ENCODE peak calls at places on chromosomes 6 and 20, in nine cellular contexts. X, U, L, O, B, N, I, Y and M are unnamed samples.

GRCh38 chr20:31869942-31870702 is at the start of the genes DUSP15 and TTLL9:
- DNase-seq in X (peak; percentile 75), U (peak; percentile 89), L (no peak), O (no peak), B (peak; percentile 40), N (peak; percentile 3), I (no peak), Y (no peak), M (no peak)

GRCh38 chr6:107666084-107666981 is 157.8 kb downstream of the SCML4 start:
- DNase-seq in X (no peak), U (peak; percentile 53), L (no peak), O (no peak), B (peak; percentile 50), N (no peak), I (no peak), Y (no peak), M (no peak)

GRCh38 chr20:51910202-51911050 is 108.1 kb upstream of the SALL4 start:
- DNase-seq in X (no peak), U (peak; percentile 16), L (no peak), O (no peak), B (no peak), N (no peak), I (no peak), Y (peak; percentile 71), M (no peak)

GRCh38 chr6:89454300-89454699 is 21.3 kb downstream of the ANKRD6 start:
- DNase-seq in X (no peak), U (no peak), L (no peak), O (no peak), B (no peak), N (no peak), I (no peak), Y (no peak), M (no peak)

GRCh38 chr6:11427091-11427739 is 110.3 kb upstream of the TMEM170B start:
- DNase-seq in X (no peak), U (no peak), L (no peak), O (no peak), B (no peak), N (no peak), I (no peak), Y (no peak), M (no peak)

GRCh38 chr6:89689732-89690131 is 51.2 kb upstream of the LYRM2 start:
- DNase-seq in X (peak; percentile 23), U (no peak), L (no peak), O (no peak), B (no peak), N (no peak), I (no peak), Y (no peak), M (no peak)

GRCh38 chr6:42764883-42765653 is 16.8 kb upstream of the BICRAL start:
- DNase-seq in X (no peak), U (no peak), L (no peak), O (no peak), B (no peak), N (no peak), I (no peak), Y (no peak), M (no peak)

GRCh38 chr20:34058831-34059230 is 53.2 kb downstream of the EIF2S2 start:
- DNase-seq in X (no peak), U (no peak), L (no peak), O (no peak), B (no peak), N (no peak), I (no peak), Y (no peak), M (no peak)

GRCh38 chr6:31558631-31559500 is 11.5 kb downstream of the NFKBIL1 start:
- DNase-seq in X (peak; percentile 10), U (no peak), L (peak; percentile 86), O (peak; percentile 25), B (no peak), N (no peak), I (no peak), Y (no peak), M (no peak)

GRCh38 chr6:118697554-118697953 is 46.2 kb upstream of the CEP85L start:
- DNase-seq in X (no peak), U (no peak), L (no peak), O (no peak), B (peak; percentile 87), N (no peak), I (no peak), Y (no peak), M (no peak)

GRCh38 chr20:20366896-20367680 is 816 bp upstream of the INSM1 start:
- DNase-seq in X (no peak), U (no peak), L (no peak), O (no peak), B (no peak), N (peak; percentile 86), I (no peak), Y (no peak), M (peak; percentile 84)

GRCh38 chr20:1465470-1466210 is 1.0 kb downstream of the NSFL1C start:
- DNase-seq in X (no peak), U (no peak), L (no peak), O (no peak), B (no peak), N (no peak), I (no peak), Y (no peak), M (peak; percentile 11)

GRCh38 chr6:52726741-52727535 is 36.3 kb downstream of the GSTA2 start:
- DNase-seq in X (no peak), U (no peak), L (no peak), O (no peak), B (no peak), N (no peak), I (no peak), Y (no peak), M (no peak)

GRCh38 chr6:25402125-25402524 is 123.0 kb downstream of the CARMIL1 start:
- DNase-seq in X (no peak), U (no peak), L (no peak), O (no peak), B (no peak), N (no peak), I (no peak), Y (no peak), M (no peak)

GRCh38 chr6:111631930-111632460 is 26.3 kb upstream of the TRAF3IP2 start:
- DNase-seq in X (no peak), U (peak; percentile 54), L (no peak), O (no peak), B (peak; percentile 30), N (no peak), I (no peak), Y (no peak), M (peak; percentile 58)

GRCh38 chr6:166258854-166259276 is 49.3 kb downstream of the PRR18 start:
- DNase-seq in X (no peak), U (no peak), L (no peak), O (no peak), B (no peak), N (no peak), I (no peak), Y (no peak), M (no peak)

GRCh38 chr20:46076806-46077205 is 13.0 kb downstream of the NCOA5 start:
- DNase-seq in X (no peak), U (no peak), L (no peak), O (no peak), B (no peak), N (no peak), I (no peak), Y (no peak), M (no peak)

GRCh38 chr6:160137130-160137988 is 15.7 kb downstream of the SLC22A1 start:
- DNase-seq in X (no peak), U (no peak), L (no peak), O (no peak), B (no peak), N (no peak), I (no peak), Y (no peak), M (no peak)

GRCh38 chr6:117601811-117602150 is 530 bp downstream of the GOPC start:
- DNase-seq in X (no peak), U (no peak), L (no peak), O (no peak), B (peak; percentile 52), N (no peak), I (no peak), Y (no peak), M (no peak)

GRCh38 chr6:20688710-20689500 is 154.6 kb downstream of the CDKAL1 start:
- DNase-seq in X (no peak), U (no peak), L (no peak), O (no peak), B (peak; percentile 62), N (peak; percentile 70), I (no peak), Y (no peak), M (no peak)